ENCODE peak calls at places on chromosomes 3 and 15, in ten cellular contexts. T is GM23248, C is hepatocyte, W is IMR-90, L is HCT116, V is OCI-LY7, K is mammary epithelial cell, P is DND-41, D is fibroblast of lung, A is endothelial cell of umbilical vein. R is an unnamed sample.

GRCh38 chr15:69595009-69595825 is 142.6 kb downstream of the RPLP1 start:
- DNase-seq in L (no peak), V (no peak), P (no peak), W (no peak), T (no peak), K (no peak), C (no peak), D (peak), A (no peak), R (peak)

GRCh38 chr3:171653701-171654100 is 156.6 kb downstream of the PLD1 start:
- DNase-seq in L (no peak), D (peak), V (no peak), W (no peak), C (no peak), P (no peak), T (no peak), K (no peak), A (no peak), R (no peak)

GRCh38 chr3:100737334-100737733 is 28.0 kb downstream of the TFG start:
- DNase-seq in V (peak), C (peak), T (peak), W (peak), K (peak), L (no peak), D (peak), A (peak), P (no peak), R (no peak)

GRCh38 chr3:185270262-185270955 is 16.6 kb upstream of the EHHADH start:
- DNase-seq in A (peak), K (peak), V (no peak), C (peak), P (no peak), D (peak), L (no peak), T (peak), W (peak), R (peak)

GRCh38 chr15:68354923-68355322 is 77.0 kb downstream of the ITGA11 start:
- DNase-seq in W (peak), L (peak), K (peak), D (peak), A (no peak), V (no peak), C (peak), P (no peak), T (peak), R (no peak)

GRCh38 chr3:186732169-186732766 is 15.1 kb downstream of the KNG1 start:
- DNase-seq in C (no peak), D (no peak), K (no peak), P (no peak), T (no peak), L (no peak), A (no peak), W (no peak), V (no peak), R (no peak)

GRCh38 chr3:49199244-49199899 is 28.0 kb downstream of the KLHDC8B start:
- DNase-seq in A (peak), D (peak), W (peak), C (no peak), L (no peak), V (no peak), T (peak), K (peak), P (no peak), R (peak)

GRCh38 chr3:58234516-58234931 is 3.1 kb upstream of the ABHD6 start:
- DNase-seq in W (peak), V (no peak), L (no peak), K (peak), T (peak), A (no peak), P (no peak), D (peak), C (peak), R (no peak)

GRCh38 chr15:60871731-60872130 is 357.4 kb downstream of the RORA start:
- DNase-seq in P (no peak), W (peak), T (peak), C (peak), K (no peak), V (no peak), L (no peak), A (no peak), D (peak), R (no peak)

GRCh38 chr3:46864051-46864881 is 1.0 kb upstream of the MYL3 start:
- DNase-seq in L (no peak), V (no peak), C (no peak), T (no peak), P (no peak), A (no peak), K (no peak), W (no peak), D (no peak), R (no peak)

GRCh38 chr3:133361435-133361834 is 38.4 kb upstream of the BFSP2 start:
- DNase-seq in W (no peak), A (no peak), C (no peak), P (no peak), V (no peak), L (no peak), K (no peak), T (no peak), D (no peak), R (no peak)

GRCh38 chr3:137012097-137012501 is 54.3 kb downstream of the IL20RB start:
- DNase-seq in D (peak), T (peak), C (no peak), K (no peak), A (no peak), P (no peak), V (no peak), W (peak), L (no peak), R (no peak)

GRCh38 chr15:87681054-87681453 is 575.5 kb downstream of the NTRK3 start:
- DNase-seq in L (no peak), D (no peak), T (no peak), V (peak), K (no peak), C (no peak), P (peak), W (no peak), A (no peak), R (no peak)

GRCh38 chr3:17302774-17303173 is 418.0 kb downstream of the PLCL2 start:
- DNase-seq in C (no peak), T (peak), V (no peak), L (no peak), A (peak), P (no peak), D (peak), K (no peak), W (peak), R (no peak)

GRCh38 chr3:45559560-45560118 is 34.9 kb upstream of the LIMD1 start:
- DNase-seq in V (no peak), T (no peak), L (no peak), W (no peak), P (no peak), A (no peak), D (no peak), K (no peak), C (no peak), R (no peak)

GRCh38 chr3:110815008-110815583 is 256.5 kb upstream of the NECTIN3 start:
- DNase-seq in P (no peak), A (peak), W (peak), V (no peak), D (peak), L (peak), C (peak), K (peak), T (peak), R (no peak)

GRCh38 chr15:48191574-48192225 is at the start of gene CTXN2:
- DNase-seq in D (peak), L (no peak), V (no peak), T (no peak), W (no peak), K (no peak), A (no peak), C (peak), P (no peak), R (no peak)

GRCh38 chr3:197371521-197372075 is 73.2 kb upstream of the DLG1 start:
- DNase-seq in W (no peak), L (no peak), C (no peak), P (no peak), A (no peak), D (peak), K (no peak), V (no peak), T (peak), R (no peak)

GRCh38 chr3:89690649-89691048 is 583.2 kb downstream of the EPHA3 start:
- DNase-seq in L (no peak), P (no peak), D (peak), K (no peak), A (no peak), T (peak), C (no peak), V (no peak), W (peak), R (no peak)

GRCh38 chr15:99426431-99427105 is 139.2 kb upstream of the MEF2A start:
- DNase-seq in T (no peak), L (no peak), V (no peak), P (no peak), D (peak), W (no peak), A (no peak), K (no peak), C (no peak), R (no peak)

GRCh38 chr15:92073044-92073785 is 219.7 kb downstream of the SLCO3A1 start:
- DNase-seq in T (no peak), A (no peak), L (no peak), K (no peak), P (no peak), V (no peak), C (no peak), W (peak), D (peak), R (no peak)

GRCh38 chr15:72554471-72555425 is 80.6 kb downstream of the ARIH1 start:
- DNase-seq in P (no peak), A (peak), V (no peak), K (peak), L (no peak), C (no peak), T (peak), W (peak), D (peak), R (no peak)

GRCh38 chr15:92801774-92802464 is 98.2 kb upstream of the CHD2 start:
- DNase-seq in V (no peak), P (no peak), K (peak), A (no peak), W (peak), L (peak), C (no peak), T (peak), D (peak), R (no peak)

GRCh38 chr3:85652322-85652721 is 693.5 kb downstream of the CADM2 start:
- DNase-seq in P (no peak), D (peak), A (no peak), C (no peak), W (no peak), V (no peak), L (no peak), T (no peak), K (no peak), R (no peak)

GRCh38 chr3:147153830-147154539 is 252.4 kb downstream of the ZIC4 start:
- DNase-seq in L (no peak), P (no peak), T (no peak), V (no peak), W (no peak), A (no peak), C (no peak), D (no peak), K (no peak), R (no peak)

GRCh38 chr3:28328188-28329151 is 20.1 kb upstream of the ZCWPW2 start:
- DNase-seq in K (no peak), V (peak), P (no peak), L (no peak), C (peak), D (peak), A (peak), W (peak), T (peak), R (no peak)

GRCh38 chr3:83863380-83863779 is 1095.4 kb upstream of the CADM2 start:
- DNase-seq in C (no peak), L (no peak), D (no peak), V (no peak), A (no peak), P (no peak), T (no peak), K (no peak), W (no peak), R (no peak)

GRCh38 chr3:62607287-62608029 is 234.1 kb upstream of the FEZF2 start:
- DNase-seq in P (no peak), T (peak), L (no peak), V (no peak), K (peak), D (peak), W (peak), A (peak), C (no peak), R (no peak)

GRCh38 chr15:33154366-33155166 is 39.9 kb downstream of the FMN1 start:
- DNase-seq in D (peak), V (no peak), L (no peak), A (no peak), W (peak), K (peak), T (peak), C (no peak), P (no peak), R (no peak)

GRCh38 chr3:156341831-156342416 is 213.0 kb downstream of the SSR3 start:
- DNase-seq in L (no peak), W (no peak), K (no peak), C (no peak), D (no peak), T (no peak), A (no peak), V (peak), P (no peak), R (no peak)

GRCh38 chr15:80157215-80157614 is 4.4 kb downstream of the FAH start:
- DNase-seq in A (no peak), K (no peak), W (no peak), V (peak), C (no peak), L (no peak), D (no peak), T (no peak), P (no peak), R (no peak)

GRCh38 chr3:51408021-51408420 is 16.9 kb downstream of the RBM15B start:
- DNase-seq in T (no peak), P (no peak), L (no peak), A (no peak), D (no peak), W (no peak), V (no peak), K (no peak), C (no peak), R (no peak)
- H2AFZ ChIP-seq in T (no peak), P (no peak), L (no peak), A (no peak), D (no peak), W (no peak), V (no peak), K (no peak), C (no peak), R (no peak)

DNA sequence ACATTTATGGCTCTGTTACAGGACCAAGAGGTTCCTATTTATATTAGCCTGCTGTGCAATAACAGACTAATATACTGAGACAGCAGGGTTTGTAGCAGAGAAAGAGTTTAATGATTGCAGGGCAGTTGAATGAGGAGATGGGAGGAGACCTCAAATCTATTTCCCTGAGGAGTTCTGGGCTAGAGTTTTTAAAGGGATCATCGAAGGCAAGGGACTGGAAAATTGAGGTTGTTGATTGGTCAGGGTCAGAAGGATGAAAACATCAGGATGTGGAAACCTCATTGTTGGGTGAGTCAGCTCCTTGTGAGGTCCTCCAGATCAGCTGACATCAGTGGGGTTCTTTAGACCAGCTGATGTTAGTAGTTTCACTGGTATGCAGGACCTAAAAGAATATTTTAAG is 60.6 kb upstream of the GOLGA8B start:
- DNase-seq in T (peak), A (no peak), V (no peak), D (peak), K (peak), W (peak), P (no peak), L (no peak), C (no peak), R (no peak)
- H2AFZ ChIP-seq in T (peak), A (no peak), V (no peak), D (peak), K (no peak), W (peak), P (no peak), L (no peak), C (no peak), R (no peak)

GRCh38 chr3:102060814-102061213 is 211.5 kb downstream of the NFKBIZ start:
- DNase-seq in L (no peak), A (no peak), W (peak), C (peak), P (no peak), K (no peak), V (no peak), T (peak), D (no peak), R (no peak)
- H2AFZ ChIP-seq in L (peak), A (no peak), W (no peak), C (no peak), P (no peak), K (no peak), V (no peak), T (no peak), D (no peak), R (no peak)

GRCh38 chr3:71629289-71630252 is 46.0 kb upstream of the FOXP1 start:
- DNase-seq in P (no peak), C (no peak), V (peak), K (no peak), D (peak), T (peak), A (no peak), L (no peak), W (peak), R (no peak)
- H2AFZ ChIP-seq in P (no peak), C (no peak), V (peak), K (no peak), D (no peak), T (peak), A (no peak), L (no peak), W (no peak), R (no peak)

GRCh38 chr15:75809986-75810750 is 33.1 kb upstream of the UBE2Q2 start:
- DNase-seq in C (peak), A (peak), L (peak), P (no peak), W (no peak), T (peak), V (peak), K (peak), D (peak), R (peak)
- H2AFZ ChIP-seq in C (peak), A (no peak), L (peak), P (no peak), W (peak), T (no peak), V (no peak), K (peak), D (no peak), R (peak)

GRCh38 chr3:157531771-157532170 is 28.6 kb upstream of the VEPH1 start:
- DNase-seq in W (peak), V (no peak), K (no peak), A (peak), C (no peak), L (no peak), D (peak), P (no peak), T (peak), R (no peak)
- H2AFZ ChIP-seq in W (peak), V (peak), K (peak), A (no peak), C (no peak), L (peak), D (peak), P (no peak), T (peak), R (no peak)

DNA sequence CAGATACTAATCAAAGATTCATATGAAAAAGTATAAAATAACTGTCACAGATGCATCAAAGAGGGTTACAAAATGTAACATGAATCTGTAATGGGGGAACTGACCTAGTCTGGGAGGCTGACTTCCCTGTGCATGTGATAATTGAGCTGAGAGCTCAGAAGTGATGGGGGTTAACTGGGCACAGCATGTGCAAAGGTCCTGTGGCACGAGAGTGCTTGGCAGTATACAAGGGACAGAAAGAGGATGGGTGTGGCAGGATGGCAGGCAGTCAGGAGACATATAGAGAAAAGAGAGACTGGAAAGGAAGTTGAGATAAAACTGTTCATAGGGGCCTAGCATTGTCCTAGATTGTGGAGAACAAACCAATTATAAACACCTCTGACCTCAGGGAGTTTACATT is 47.8 kb upstream of the IREB2 start:
- DNase-seq in W (no peak), L (no peak), A (no peak), K (no peak), T (no peak), P (no peak), C (no peak), D (no peak), V (no peak), R (no peak)
- H2AFZ ChIP-seq in W (no peak), L (no peak), A (no peak), K (no peak), T (no peak), P (no peak), C (no peak), D (no peak), V (no peak), R (no peak)

GRCh38 chr3:129313983-129314756 is 35.5 kb downstream of the HMCES start:
- DNase-seq in P (no peak), D (peak), K (peak), A (no peak), V (peak), T (peak), C (no peak), W (peak), L (no peak), R (peak)
- H2AFZ ChIP-seq in P (peak), D (no peak), K (peak), A (no peak), V (no peak), T (peak), C (no peak), W (peak), L (no peak), R (no peak)

GRCh38 chr3:56830884-56831283 is 29.1 kb upstream of the ARHGEF3 start:
- DNase-seq in P (no peak), C (no peak), V (no peak), K (no peak), D (no peak), T (no peak), A (no peak), L (no peak), W (no peak), R (no peak)

GRCh38 chr3:56829543-56829942 is 27.8 kb upstream of the ARHGEF3 start:
- DNase-seq in W (no peak), V (no peak), A (no peak), P (no peak), C (no peak), K (no peak), T (no peak), D (no peak), L (no peak), R (no peak)

GRCh38 chr3:56835626-56836025 is 33.9 kb upstream of the ARHGEF3 start:
- DNase-seq in W (peak), K (peak), D (peak), V (no peak), C (no peak), T (peak), P (no peak), A (peak), L (no peak), R (no peak)

GRCh38 chr3:56831572-56831971 is 29.8 kb upstream of the ARHGEF3 start:
- DNase-seq in T (no peak), L (no peak), K (no peak), P (no peak), D (no peak), A (no peak), C (no peak), W (no peak), V (no peak), R (no peak)

GRCh38 chr3:56833031-56833430 is 31.3 kb upstream of the ARHGEF3 start:
- DNase-seq in D (no peak), W (no peak), V (no peak), P (no peak), A (no peak), L (no peak), K (no peak), C (no peak), T (no peak), R (no peak)
- H2AFZ ChIP-seq in D (no peak), W (no peak), V (no peak), P (no peak), A (no peak), L (no peak), K (no peak), C (no peak), T (no peak), R (no peak)

GRCh38 chr15:57747206-57747605 is 40.7 kb downstream of the POLR2M start:
- DNase-seq in C (no peak), K (no peak), L (no peak), T (no peak), V (no peak), W (no peak), D (no peak), A (no peak), P (no peak), R (no peak)
- H2AFZ ChIP-seq in C (peak), K (no peak), L (no peak), T (no peak), V (no peak), W (no peak), D (peak), A (no peak), P (no peak), R (no peak)